ENCODE peak calls at places on chromosomes 5 and 9, in five cellular contexts. One of them, this sample, is unnamed.

GRCh38 chr5:14581891-14582796 is 552 bp downstream of the OTULINL start:
- DNase-seq in endothelial cell of umbilical vein: peak; percentile 15
- DNase-seq in BJ: no peak
- DNase-seq in ecto neural progenitor cell: peak; percentile 79
- DNase-seq in nucleus accumbens: peak; percentile 22
- DNase-seq in this sample: peak; percentile 86

GRCh38 chr9:129415954-129416651 is 204.8 kb downstream of the C9orf50 start:
- DNase-seq in nucleus accumbens: no peak
- DNase-seq in BJ: no peak
- DNase-seq in ecto neural progenitor cell: no peak
- DNase-seq in endothelial cell of umbilical vein: no peak
- DNase-seq in this sample: peak; percentile 69

GRCh38 chr9:6230037-6230778 is 14.6 kb downstream of the IL33 start:
- DNase-seq in BJ: no peak
- DNase-seq in endothelial cell of umbilical vein: peak; percentile 82
- DNase-seq in ecto neural progenitor cell: no peak
- DNase-seq in nucleus accumbens: no peak
- DNase-seq in this sample: no peak

GRCh38 chr9:127572961-127573727 is 38.9 kb upstream of the STXBP1 start:
- DNase-seq in nucleus accumbens: no peak
- DNase-seq in endothelial cell of umbilical vein: no peak
- DNase-seq in ecto neural progenitor cell: no peak
- DNase-seq in BJ: peak; percentile 67
- DNase-seq in this sample: no peak

GRCh38 chr9:123543492-123543891 is 187.5 kb downstream of the CRB2 start:
- DNase-seq in nucleus accumbens: no peak
- DNase-seq in endothelial cell of umbilical vein: no peak
- DNase-seq in ecto neural progenitor cell: no peak
- DNase-seq in BJ: no peak
- DNase-seq in this sample: no peak

GRCh38 chr5:29001666-29002065 is 1963.3 kb upstream of the CDH9 start:
- DNase-seq in ecto neural progenitor cell: no peak
- DNase-seq in endothelial cell of umbilical vein: no peak
- DNase-seq in BJ: no peak
- DNase-seq in nucleus accumbens: no peak
- DNase-seq in this sample: no peak

GRCh38 chr9:93124793-93125192 is 9.3 kb downstream of the NINJ1 start:
- DNase-seq in ecto neural progenitor cell: peak; percentile 39
- DNase-seq in nucleus accumbens: no peak
- DNase-seq in endothelial cell of umbilical vein: no peak
- DNase-seq in BJ: no peak
- DNase-seq in this sample: no peak

GRCh38 chr5:87829214-87829551 is 416.5 kb upstream of the CCNH start:
- DNase-seq in endothelial cell of umbilical vein: no peak
- DNase-seq in ecto neural progenitor cell: no peak
- DNase-seq in BJ: no peak
- DNase-seq in nucleus accumbens: no peak
- DNase-seq in this sample: no peak

GRCh38 chr5:151202381-151203139 is 21.3 kb downstream of the CCDC69 start:
- DNase-seq in endothelial cell of umbilical vein: peak; percentile 80
- DNase-seq in ecto neural progenitor cell: peak; percentile 21
- DNase-seq in nucleus accumbens: no peak
- DNase-seq in BJ: peak; percentile 35
- DNase-seq in this sample: no peak

GRCh38 chr9:26974927-26975326 is 18.7 kb downstream of the IFT74 start:
- DNase-seq in endothelial cell of umbilical vein: no peak
- DNase-seq in nucleus accumbens: no peak
- DNase-seq in BJ: no peak
- DNase-seq in ecto neural progenitor cell: peak; percentile 51
- DNase-seq in this sample: no peak

GRCh38 chr9:134546746-134547145 is 94.9 kb upstream of the COL5A1 start:
- DNase-seq in endothelial cell of umbilical vein: no peak
- DNase-seq in ecto neural progenitor cell: no peak
- DNase-seq in nucleus accumbens: no peak
- DNase-seq in BJ: no peak
- DNase-seq in this sample: no peak

GRCh38 chr5:179164331-179165311 is 104.4 kb downstream of the ZNF354C start:
- DNase-seq in endothelial cell of umbilical vein: no peak
- DNase-seq in BJ: no peak
- DNase-seq in nucleus accumbens: no peak
- DNase-seq in ecto neural progenitor cell: peak; percentile 37
- DNase-seq in this sample: peak; percentile 57

GRCh38 chr9:90943341-90943740 is 141.7 kb downstream of the SYK start:
- DNase-seq in ecto neural progenitor cell: no peak
- DNase-seq in endothelial cell of umbilical vein: no peak
- DNase-seq in nucleus accumbens: no peak
- DNase-seq in BJ: no peak
- DNase-seq in this sample: no peak

GRCh38 chr9:88174324-88174723 is 36.0 kb upstream of the SPATA31C2 start:
- DNase-seq in endothelial cell of umbilical vein: no peak
- DNase-seq in BJ: no peak
- DNase-seq in ecto neural progenitor cell: no peak
- DNase-seq in nucleus accumbens: no peak
- DNase-seq in this sample: peak; percentile 13

GRCh38 chr5:131281133-131281867 is 17.4 kb downstream of the CDC42SE2 start:
- DNase-seq in ecto neural progenitor cell: no peak
- DNase-seq in nucleus accumbens: no peak
- DNase-seq in endothelial cell of umbilical vein: no peak
- DNase-seq in BJ: no peak
- DNase-seq in this sample: no peak

This sample was measured in retina.